ENCODE peak calls at places on chromosomes 16 and 17, in four cellular contexts. One of them, this sample, is unnamed.
A peak's percentile ranks its signal among the peaks of the same experiment; 100 is the strongest.

GRCh38 chr16:13109171-13109570 is 207.8 kb downstream of the SHISA9 start:
- DNase-seq in Peyer's patch: no peak
- DNase-seq in A673: no peak
- DNase-seq in cardiac muscle cell: no peak
- DNase-seq in this sample: no peak

GRCh38 chr17:38724337-38724988 is 5.7 kb upstream of the CISD3 start:
- DNase-seq in cardiac muscle cell: no peak
- DNase-seq in A673: no peak
- DNase-seq in Peyer's patch: peak; percentile 65
- DNase-seq in this sample: peak; percentile 85

GRCh38 chr17:74089869-74090464 is 113.5 kb upstream of the RPL38 start:
- DNase-seq in A673: peak; percentile 78
- DNase-seq in cardiac muscle cell: peak; percentile 67
- DNase-seq in Peyer's patch: peak; percentile 79
- DNase-seq in this sample: no peak

GRCh38 chr16:75254359-75254837 is 3.0 kb upstream of the BCAR1 start:
- DNase-seq in Peyer's patch: no peak
- DNase-seq in A673: peak; percentile 39
- DNase-seq in cardiac muscle cell: peak; percentile 63
- DNase-seq in this sample: peak; percentile 33

GRCh38 chr17:14745541-14745940 is 444.7 kb downstream of the HS3ST3B1 start:
- DNase-seq in cardiac muscle cell: peak; percentile 52
- DNase-seq in Peyer's patch: no peak
- DNase-seq in A673: no peak
- DNase-seq in this sample: no peak

GRCh38 chr16:7755347-7755746 is 422.7 kb downstream of the RBFOX1 start:
- DNase-seq in A673: no peak
- DNase-seq in Peyer's patch: no peak
- DNase-seq in cardiac muscle cell: no peak
- DNase-seq in this sample: no peak

GRCh38 chr16:4500283-4500682 is 24.1 kb downstream of the HMOX2 start:
- DNase-seq in Peyer's patch: no peak
- DNase-seq in A673: no peak
- DNase-seq in cardiac muscle cell: peak; percentile 83
- DNase-seq in this sample: no peak

GRCh38 chr16:66278111-66278531 is 88.4 kb upstream of the CDH5 start:
- DNase-seq in A673: no peak
- DNase-seq in Peyer's patch: peak; percentile 43
- DNase-seq in cardiac muscle cell: no peak
- DNase-seq in this sample: no peak

GRCh38 chr17:21539146-21539545 is 153.2 kb upstream of the KCNJ18 start:
- DNase-seq in A673: no peak
- DNase-seq in cardiac muscle cell: no peak
- DNase-seq in Peyer's patch: no peak
- DNase-seq in this sample: no peak

GRCh38 chr17:40304464-40304863 is 4.5 kb upstream of the RARA start:
- DNase-seq in Peyer's patch: no peak
- DNase-seq in A673: no peak
- DNase-seq in cardiac muscle cell: peak; percentile 89
- DNase-seq in this sample: no peak

GRCh38 chr17:8946476-8946875 is 19.0 kb downstream of the PIK3R5 start:
- DNase-seq in Peyer's patch: no peak
- DNase-seq in A673: no peak
- DNase-seq in cardiac muscle cell: peak; percentile 8
- DNase-seq in this sample: no peak

GRCh38 chr17:39605492-39606433 is 2.0 kb downstream of the NEUROD2 start:
- DNase-seq in cardiac muscle cell: no peak
- DNase-seq in A673: no peak
- DNase-seq in Peyer's patch: no peak
- DNase-seq in this sample: no peak

GRCh38 chr17:34246872-34247271 is 8.2 kb upstream of the CCL2 start:
- DNase-seq in Peyer's patch: no peak
- DNase-seq in cardiac muscle cell: no peak
- DNase-seq in A673: no peak
- DNase-seq in this sample: no peak

GRCh38 chr17:79650283-79650682 is 39.4 kb upstream of the RBFOX3 start:
- DNase-seq in cardiac muscle cell: no peak
- DNase-seq in Peyer's patch: no peak
- DNase-seq in A673: no peak
- DNase-seq in this sample: no peak

GRCh38 chr16:84714028-84714427 is 14.2 kb downstream of the USP10 start:
- DNase-seq in A673: no peak
- DNase-seq in cardiac muscle cell: no peak
- DNase-seq in Peyer's patch: no peak
- DNase-seq in this sample: no peak

GRCh38 chr17:7932483-7932891 is 481 bp downstream of the CNTROB start:
- DNase-seq in A673: no peak
- DNase-seq in Peyer's patch: no peak
- DNase-seq in cardiac muscle cell: peak; percentile 32
- DNase-seq in this sample: no peak

GRCh38 chr16:74721716-74722115 is 21.1 kb upstream of the MLKL start:
- DNase-seq in A673: no peak
- DNase-seq in cardiac muscle cell: no peak
- DNase-seq in Peyer's patch: no peak
- DNase-seq in this sample: no peak

GRCh38 chr17:48543854-48544355 is 1.0 kb downstream of the HOXB2 start:
- DNase-seq in cardiac muscle cell: peak; percentile 52
- DNase-seq in Peyer's patch: no peak
- DNase-seq in A673: no peak
- DNase-seq in this sample: no peak

GRCh38 chr16:11051430-11052079 is 107.2 kb downstream of the CLEC16A start:
- DNase-seq in cardiac muscle cell: no peak
- DNase-seq in A673: no peak
- DNase-seq in Peyer's patch: peak; percentile 31
- DNase-seq in this sample: no peak

GRCh38 chr16:11050536-11050935 is 106.2 kb downstream of the CLEC16A start:
- DNase-seq in cardiac muscle cell: no peak
- DNase-seq in A673: no peak
- DNase-seq in Peyer's patch: no peak
- DNase-seq in this sample: no peak

GRCh38 chr16:11052080-11052808 is 107.9 kb downstream of the CLEC16A start:
- DNase-seq in A673: no peak
- DNase-seq in Peyer's patch: peak; percentile 64
- DNase-seq in cardiac muscle cell: no peak
- DNase-seq in this sample: no peak

GRCh38 chr16:11049396-11050059 is 105.2 kb downstream of the CLEC16A start:
- DNase-seq in cardiac muscle cell: no peak
- DNase-seq in Peyer's patch: no peak
- DNase-seq in A673: no peak
- DNase-seq in this sample: no peak

GRCh38 chr16:11050954-11051353 is 106.6 kb downstream of the CLEC16A start:
- DNase-seq in cardiac muscle cell: no peak
- DNase-seq in Peyer's patch: peak; percentile 37
- DNase-seq in A673: no peak
- DNase-seq in this sample: no peak
- H3K36me3 ChIP-seq in cardiac muscle cell: no peaks in the 10 kb centered on the region
- H3K36me3 ChIP-seq in Peyer's patch: no peaks in the 10 kb centered on the region
- H3K36me3 ChIP-seq in A673: no peaks in the 10 kb centered on the region
- H3K36me3 ChIP-seq in this sample: peaks cover 70% of the 10 kb centered on the region

DNA sequence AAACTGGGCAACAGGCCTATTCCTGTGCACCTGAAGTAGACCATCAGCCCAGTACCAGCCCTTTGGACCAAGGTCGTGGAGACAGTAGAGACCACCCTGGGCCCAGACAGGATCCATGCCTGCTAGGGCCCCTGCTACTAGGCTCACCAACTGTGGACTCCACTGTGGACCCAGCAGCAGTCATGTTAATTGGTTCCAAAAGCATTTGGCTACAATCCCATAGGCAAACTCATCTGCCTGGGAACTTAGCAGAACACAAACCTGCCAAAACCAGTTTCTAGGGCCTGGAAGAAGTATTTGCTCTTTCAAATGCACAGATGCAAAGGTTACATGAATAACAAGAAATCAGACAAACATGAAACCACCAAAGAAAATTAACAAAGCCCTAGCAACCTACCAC is 53.1 kb downstream of the ACSM2A start:
- DNase-seq in cardiac muscle cell: no peak
- DNase-seq in Peyer's patch: no peak
- DNase-seq in A673: no peak
- DNase-seq in this sample: no peak
- H3K9me3 ChIP-seq in cardiac muscle cell: no peaks in the 10 kb centered on the region
- H3K9me3 ChIP-seq in Peyer's patch: no peaks in the 10 kb centered on the region
- H3K9me3 ChIP-seq in A673: peaks cover 11% of the 10 kb centered on the region
- H3K9me3 ChIP-seq in this sample: peaks cover 29% of the 10 kb centered on the region

DNA sequence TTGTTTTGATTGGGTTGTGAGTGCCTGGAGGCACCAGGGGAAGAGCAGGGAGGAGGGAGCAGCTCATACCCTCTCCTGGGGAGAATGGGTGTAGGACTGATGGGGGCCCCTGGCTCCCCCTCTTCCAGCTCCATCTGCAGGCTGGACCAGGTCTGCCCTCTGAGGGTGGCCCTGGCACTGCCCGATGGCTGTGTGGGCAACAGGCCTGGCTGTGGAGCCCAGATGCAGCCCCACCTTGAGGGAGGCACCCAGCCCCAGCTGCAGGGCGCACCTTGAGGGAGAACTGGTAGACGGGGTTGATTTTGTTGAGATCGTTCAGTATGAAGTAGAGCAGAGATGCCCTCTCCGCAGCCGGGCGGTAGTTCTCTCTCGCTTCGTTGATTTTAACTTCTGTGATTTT is 71.5 kb downstream of the PGS1 start:
- DNase-seq in A673: no peak
- DNase-seq in Peyer's patch: no peak
- DNase-seq in cardiac muscle cell: no peak
- DNase-seq in this sample: no peak
- H3K27ac ChIP-seq in A673: no peak overlapping the region
- H3K27ac ChIP-seq in Peyer's patch: no peak overlapping the region
- H3K27ac ChIP-seq in cardiac muscle cell: no peak overlapping the region
- H3K27ac ChIP-seq in this sample: no peak overlapping the region

GRCh38 chr16:1503110-1503955 is 10.2 kb downstream of the TELO2 start:
- DNase-seq in Peyer's patch: no peak
- DNase-seq in A673: no peak
- DNase-seq in cardiac muscle cell: no peak
- DNase-seq in this sample: no peak

GRCh38 chr16:1499756-1500464 is 6.8 kb downstream of the TELO2 start:
- DNase-seq in A673: no peak
- DNase-seq in cardiac muscle cell: no peak
- DNase-seq in Peyer's patch: no peak
- DNase-seq in this sample: no peak

GRCh38 chr16:1501630-1502029 is 8.5 kb downstream of the TELO2 start:
- DNase-seq in cardiac muscle cell: no peak
- DNase-seq in A673: no peak
- DNase-seq in Peyer's patch: no peak
- DNase-seq in this sample: no peak

GRCh38 chr16:1500465-1501150 is 7.4 kb downstream of the TELO2 start:
- DNase-seq in cardiac muscle cell: no peak
- DNase-seq in Peyer's patch: no peak
- DNase-seq in A673: no peak
- DNase-seq in this sample: no peak

DNA sequence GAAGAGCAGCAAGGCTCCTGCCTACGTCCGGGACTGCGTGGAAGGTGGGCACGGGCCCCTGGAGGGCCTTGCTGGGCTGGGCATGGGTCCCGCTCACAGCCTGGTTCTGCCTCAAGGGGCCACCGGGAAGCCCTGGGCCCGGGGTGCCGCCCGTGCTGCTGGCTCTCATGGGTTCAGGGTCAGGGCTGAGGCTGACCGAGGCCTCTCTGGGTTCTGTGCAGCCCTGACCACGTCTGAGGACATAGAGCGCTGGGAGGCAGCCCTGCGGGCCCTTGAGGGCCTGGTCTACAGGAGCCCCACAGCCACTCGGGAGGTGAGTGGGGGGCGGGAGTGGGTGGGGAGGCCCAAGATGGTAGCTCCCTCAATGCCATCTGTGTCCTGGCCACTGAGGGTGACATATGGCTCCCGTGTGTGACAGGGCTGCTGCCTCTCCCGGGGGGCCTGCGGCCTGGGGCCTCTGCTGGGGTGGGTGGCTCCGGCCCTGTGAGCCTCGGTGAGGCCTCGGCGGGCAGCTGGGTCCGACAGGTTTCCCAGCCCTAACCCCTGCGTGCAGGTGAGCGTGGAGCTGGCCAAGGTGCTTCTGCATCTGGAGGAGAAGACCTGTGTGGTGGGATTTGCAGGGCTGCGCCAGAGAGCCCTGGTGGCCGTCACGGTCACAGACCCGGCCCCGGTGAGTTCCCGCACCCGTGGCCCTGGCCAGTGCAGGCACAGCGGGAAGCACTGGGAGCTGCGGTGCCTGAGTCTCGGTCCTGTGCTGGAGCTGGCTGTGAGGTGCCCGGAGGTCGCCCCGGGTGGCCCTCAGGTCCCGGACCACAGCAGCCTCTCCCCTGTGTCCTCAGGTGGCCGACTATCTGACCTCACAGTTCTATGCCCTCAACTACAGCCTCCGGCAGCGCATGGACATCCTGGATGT is 9.2 kb downstream of the TELO2 start:
- DNase-seq in cardiac muscle cell: no peak
- DNase-seq in A673: no peak
- DNase-seq in Peyer's patch: no peak
- DNase-seq in this sample: peak; percentile 5
- H3K36me3 ChIP-seq in cardiac muscle cell: peaks cover 19% of the 10 kb centered on the region
- H3K36me3 ChIP-seq in A673: peaks cover 27% of the 10 kb centered on the region
- H3K36me3 ChIP-seq in Peyer's patch: no peaks in the 10 kb centered on the region
- H3K36me3 ChIP-seq in this sample: peaks cover 86% of the 10 kb centered on the region

GRCh38 chr17:32429598-32429997 is 14.7 kb upstream of the PSMD11 start:
- DNase-seq in A673: no peak
- DNase-seq in Peyer's patch: no peak
- DNase-seq in cardiac muscle cell: no peak
- DNase-seq in this sample: no peak
- H3K9me3 ChIP-seq in A673: no peaks in the 10 kb centered on the region
- H3K9me3 ChIP-seq in Peyer's patch: no peaks in the 10 kb centered on the region
- H3K9me3 ChIP-seq in cardiac muscle cell: no peaks in the 10 kb centered on the region
- H3K9me3 ChIP-seq in this sample: no peaks in the 10 kb centered on the region

GRCh38 chr17:78179372-78179771 is 7.5 kb downstream of the TK1 start:
- DNase-seq in Peyer's patch: peak; percentile 66
- DNase-seq in cardiac muscle cell: peak; percentile 67
- DNase-seq in A673: no peak
- DNase-seq in this sample: no peak
- H3K27ac ChIP-seq in Peyer's patch: peak overlapping the region; percentile 78
- H3K27ac ChIP-seq in cardiac muscle cell: peak overlapping the region; percentile 48
- H3K27ac ChIP-seq in A673: no peak overlapping the region
- H3K27ac ChIP-seq in this sample: no peak overlapping the region

DNA sequence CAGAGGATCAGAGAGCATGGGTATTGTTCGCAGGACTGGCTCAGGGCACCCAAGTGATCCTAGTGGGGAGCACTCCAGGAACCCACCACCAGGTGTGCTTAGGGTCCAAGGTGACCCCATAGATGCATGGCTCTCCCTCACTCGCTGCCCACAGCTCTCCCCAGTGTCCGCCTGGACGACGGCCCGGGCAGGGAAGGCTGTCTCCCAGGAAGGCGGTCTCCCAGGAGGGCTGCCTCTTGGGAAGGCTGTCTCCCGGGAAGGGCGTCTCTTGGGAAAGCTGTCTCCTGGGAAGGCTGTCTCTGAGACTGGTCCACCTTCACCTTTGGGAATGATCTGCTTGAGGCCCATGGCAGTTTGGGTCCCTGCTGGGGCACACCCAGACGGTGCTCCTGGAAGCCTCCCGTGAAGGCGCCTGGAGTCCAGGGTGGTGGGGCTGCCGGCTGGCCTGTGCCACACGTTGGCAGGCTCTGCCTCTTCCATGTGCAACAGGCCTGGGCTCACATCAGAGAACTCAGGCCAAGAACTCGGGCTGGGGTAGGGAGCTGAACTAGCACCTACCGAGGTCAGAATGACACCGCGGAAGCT is 5.0 kb downstream of the ECI1 start:
- DNase-seq in cardiac muscle cell: no peak
- DNase-seq in A673: no peak
- DNase-seq in Peyer's patch: no peak
- DNase-seq in this sample: no peak
- H3K36me3 ChIP-seq in cardiac muscle cell: peaks cover 16% of the 10 kb centered on the region
- H3K36me3 ChIP-seq in A673: peaks cover 43% of the 10 kb centered on the region
- H3K36me3 ChIP-seq in Peyer's patch: no peaks in the 10 kb centered on the region
- H3K36me3 ChIP-seq in this sample: peaks cover 5% of the 10 kb centered on the region